ENCODE peak calls at places on chromosomes 5 and 9, in eight cellular contexts. One of them, this sample, is unnamed.

GRCh38 chr5:6142353-6142752 is 236.0 kb downstream of the MED10 start:
- DNase-seq in CD8-positive, alpha-beta memory T cell: no peak
- DNase-seq in uterus: no peak
- DNase-seq in Caco-2: no peak
- DNase-seq in heart right ventricle: no peak
- DNase-seq in AG04449: no peak
- DNase-seq in IMR-90: no peak
- DNase-seq in lower lobe of right lung: no peak
- DNase-seq in this sample: no peak

GRCh38 chr5:73213566-73213998 is 40.6 kb downstream of the TMEM174 start:
- DNase-seq in CD8-positive, alpha-beta memory T cell: no peak
- DNase-seq in uterus: no peak
- DNase-seq in Caco-2: no peak
- DNase-seq in heart right ventricle: no peak
- DNase-seq in AG04449: peak
- DNase-seq in IMR-90: peak
- DNase-seq in lower lobe of right lung: no peak
- DNase-seq in this sample: no peak

GRCh38 chr5:59034498-59035186 is 451.8 kb downstream of the RAB3C start:
- DNase-seq in CD8-positive, alpha-beta memory T cell: peak
- DNase-seq in uterus: no peak
- DNase-seq in Caco-2: no peak
- DNase-seq in heart right ventricle: no peak
- DNase-seq in AG04449: peak
- DNase-seq in IMR-90: peak
- DNase-seq in lower lobe of right lung: no peak
- DNase-seq in this sample: peak

GRCh38 chr5:580436-580835 is 31.7 kb upstream of the CEP72 start:
- DNase-seq in CD8-positive, alpha-beta memory T cell: no peak
- DNase-seq in uterus: no peak
- DNase-seq in Caco-2: no peak
- DNase-seq in heart right ventricle: no peak
- DNase-seq in AG04449: no peak
- DNase-seq in IMR-90: no peak
- DNase-seq in lower lobe of right lung: no peak
- DNase-seq in this sample: no peak

GRCh38 chr5:179215576-179215975 is 129.7 kb downstream of the ADAMTS2 start:
- DNase-seq in CD8-positive, alpha-beta memory T cell: no peak
- DNase-seq in uterus: no peak
- DNase-seq in Caco-2: no peak
- DNase-seq in heart right ventricle: no peak
- DNase-seq in AG04449: no peak
- DNase-seq in IMR-90: peak
- DNase-seq in lower lobe of right lung: no peak
- DNase-seq in this sample: no peak

GRCh38 chr5:119551819-119552218 is 77.5 kb upstream of the FAM170A start:
- DNase-seq in CD8-positive, alpha-beta memory T cell: no peak
- DNase-seq in uterus: no peak
- DNase-seq in Caco-2: no peak
- DNase-seq in heart right ventricle: no peak
- DNase-seq in AG04449: no peak
- DNase-seq in IMR-90: no peak
- DNase-seq in lower lobe of right lung: no peak
- DNase-seq in this sample: no peak

GRCh38 chr5:53373420-53374188 is 106.8 kb upstream of the FST start:
- DNase-seq in CD8-positive, alpha-beta memory T cell: no peak
- DNase-seq in uterus: no peak
- DNase-seq in Caco-2: no peak
- DNase-seq in heart right ventricle: no peak
- DNase-seq in AG04449: no peak
- DNase-seq in IMR-90: peak
- DNase-seq in lower lobe of right lung: no peak
- DNase-seq in this sample: no peak

GRCh38 chr9:97237951-97238851 is 69.3 kb upstream of the CCDC180 start:
- DNase-seq in CD8-positive, alpha-beta memory T cell: peak
- DNase-seq in uterus: peak
- DNase-seq in Caco-2: peak
- DNase-seq in heart right ventricle: peak
- DNase-seq in AG04449: no peak
- DNase-seq in IMR-90: peak
- DNase-seq in lower lobe of right lung: peak
- DNase-seq in this sample: peak

GRCh38 chr5:68862560-68862959 is 231.3 kb upstream of the SLC30A5 start:
- DNase-seq in CD8-positive, alpha-beta memory T cell: no peak
- DNase-seq in uterus: no peak
- DNase-seq in Caco-2: no peak
- DNase-seq in heart right ventricle: no peak
- DNase-seq in AG04449: no peak
- DNase-seq in IMR-90: no peak
- DNase-seq in lower lobe of right lung: no peak
- DNase-seq in this sample: no peak

GRCh38 chr5:139848508-139849100 is 53.0 kb downstream of the PSD2 start:
- DNase-seq in CD8-positive, alpha-beta memory T cell: peak
- DNase-seq in uterus: peak
- DNase-seq in Caco-2: no peak
- DNase-seq in heart right ventricle: peak
- DNase-seq in AG04449: no peak
- DNase-seq in IMR-90: no peak
- DNase-seq in lower lobe of right lung: no peak
- DNase-seq in this sample: no peak

GRCh38 chr5:115841382-115842088 is at the start of the genes AP3S1 and ATG12:
- DNase-seq in CD8-positive, alpha-beta memory T cell: peak
- DNase-seq in uterus: peak
- DNase-seq in Caco-2: peak
- DNase-seq in heart right ventricle: peak
- DNase-seq in AG04449: peak
- DNase-seq in IMR-90: peak
- DNase-seq in lower lobe of right lung: peak
- DNase-seq in this sample: peak

GRCh38 chr5:140696891-140697492 is 3.3 kb upstream of the ZMAT2 start:
- DNase-seq in CD8-positive, alpha-beta memory T cell: no peak
- DNase-seq in uterus: no peak
- DNase-seq in Caco-2: no peak
- DNase-seq in heart right ventricle: no peak
- DNase-seq in AG04449: no peak
- DNase-seq in IMR-90: no peak
- DNase-seq in lower lobe of right lung: no peak
- DNase-seq in this sample: no peak

GRCh38 chr9:38127271-38127839 is 58.3 kb upstream of the SHB start:
- DNase-seq in CD8-positive, alpha-beta memory T cell: no peak
- DNase-seq in uterus: no peak
- DNase-seq in Caco-2: peak
- DNase-seq in heart right ventricle: no peak
- DNase-seq in AG04449: no peak
- DNase-seq in IMR-90: peak
- DNase-seq in lower lobe of right lung: no peak
- DNase-seq in this sample: no peak

GRCh38 chr5:13957032-13957645 is 12.7 kb upstream of the DNAH5 start:
- DNase-seq in CD8-positive, alpha-beta memory T cell: no peak
- DNase-seq in uterus: no peak
- DNase-seq in Caco-2: no peak
- DNase-seq in heart right ventricle: no peak
- DNase-seq in AG04449: no peak
- DNase-seq in IMR-90: peak
- DNase-seq in lower lobe of right lung: no peak
- DNase-seq in this sample: peak

GRCh38 chr5:149114403-149115312 is 26.6 kb upstream of the ABLIM3 start:
- DNase-seq in CD8-positive, alpha-beta memory T cell: peak
- DNase-seq in uterus: peak
- DNase-seq in Caco-2: peak
- DNase-seq in heart right ventricle: no peak
- DNase-seq in AG04449: peak
- DNase-seq in IMR-90: peak
- DNase-seq in lower lobe of right lung: no peak
- DNase-seq in this sample: peak

DNA sequence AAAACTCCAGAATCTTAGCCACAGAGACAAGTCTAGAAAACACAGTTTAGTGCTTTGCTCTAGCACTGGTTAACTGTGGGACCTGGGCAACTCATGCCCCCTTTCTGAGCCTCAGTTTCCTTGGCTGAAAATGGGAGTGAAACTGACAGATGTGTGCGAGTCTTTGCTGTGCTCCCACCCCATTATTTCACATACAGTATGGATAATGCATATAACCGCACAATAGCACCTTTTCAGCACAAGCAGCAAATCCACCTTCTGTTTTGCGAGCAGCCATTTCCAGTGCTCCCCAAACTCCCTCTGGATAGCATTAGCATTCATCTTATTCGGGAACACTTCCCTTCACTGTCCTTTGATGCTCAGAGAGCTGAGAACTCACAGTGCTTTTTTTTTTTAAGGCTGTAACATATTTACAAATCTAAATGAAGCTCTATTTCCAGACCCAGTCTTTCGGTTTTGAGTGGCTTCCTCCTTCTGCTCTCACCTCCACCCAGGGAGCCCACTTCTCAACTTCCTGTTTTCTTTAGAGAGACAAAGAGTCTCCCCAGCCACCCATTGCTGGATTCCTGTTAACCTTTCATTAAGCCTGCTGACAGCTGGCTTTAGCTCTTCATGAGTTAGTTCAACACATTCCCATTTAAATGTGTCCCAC is 49.2 kb downstream of the TIMD4 start:
- DNase-seq in CD8-positive, alpha-beta memory T cell: no peak
- DNase-seq in uterus: no peak
- DNase-seq in Caco-2: no peak
- DNase-seq in heart right ventricle: no peak
- DNase-seq in AG04449: no peak
- DNase-seq in IMR-90: no peak
- DNase-seq in lower lobe of right lung: no peak
- DNase-seq in this sample: no peak
- H3K4me3 ChIP-seq in CD8-positive, alpha-beta memory T cell: peak
- H3K4me3 ChIP-seq in uterus: no peak
- H3K4me3 ChIP-seq in Caco-2: no peak
- H3K4me3 ChIP-seq in heart right ventricle: no peak
- H3K4me3 ChIP-seq in AG04449: no peak
- H3K4me3 ChIP-seq in IMR-90: no peak
- H3K4me3 ChIP-seq in lower lobe of right lung: no peak
- H3K4me3 ChIP-seq in this sample: no peak

DNA sequence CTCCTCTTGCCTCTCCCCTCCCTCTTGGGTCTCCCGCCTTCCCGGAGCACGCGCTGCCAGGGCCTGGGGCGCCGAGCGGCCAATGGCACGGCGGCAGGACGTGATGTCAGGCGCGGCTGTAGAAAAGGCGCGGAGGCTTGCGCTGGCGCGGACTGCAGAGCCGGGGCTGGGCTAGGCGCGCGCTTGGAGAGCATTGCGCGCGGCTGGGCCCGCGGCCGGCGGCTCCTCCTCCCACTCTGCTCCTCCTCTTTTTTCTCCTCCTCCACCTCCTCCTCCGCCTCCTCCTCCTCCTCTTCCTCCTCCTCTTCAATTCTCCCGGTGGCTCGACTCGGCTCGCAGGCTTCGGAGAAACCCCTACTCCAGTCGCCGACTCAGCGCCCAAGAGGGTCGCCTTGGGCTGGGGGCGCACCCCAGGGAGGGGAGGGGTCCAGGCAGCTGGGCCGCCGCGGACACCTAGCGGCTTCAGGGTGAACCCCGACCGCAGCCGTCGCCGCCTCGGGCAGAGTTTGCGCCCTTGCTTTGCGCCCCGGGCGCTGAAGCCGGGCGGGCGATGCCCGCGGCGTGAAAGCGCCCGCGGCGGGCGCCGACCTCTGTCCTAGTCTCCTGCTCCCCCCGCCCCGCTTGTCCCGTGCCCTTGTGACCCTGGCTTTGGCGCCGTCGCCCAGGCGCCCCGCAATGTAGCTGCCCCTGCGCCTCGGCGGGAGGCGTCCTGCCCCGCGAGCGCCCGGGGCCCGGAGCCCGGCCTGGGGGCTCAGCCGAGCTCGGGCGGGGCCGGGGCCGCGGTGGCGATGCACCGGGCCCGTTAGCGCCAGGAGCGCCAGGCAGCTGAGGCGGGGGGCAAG is at the start of gene LHX2:
- DNase-seq in CD8-positive, alpha-beta memory T cell: no peak
- DNase-seq in uterus: no peak
- DNase-seq in Caco-2: peak
- DNase-seq in heart right ventricle: peak
- DNase-seq in AG04449: peak
- DNase-seq in IMR-90: peak
- DNase-seq in lower lobe of right lung: no peak
- DNase-seq in this sample: no peak
- H3K4me3 ChIP-seq in CD8-positive, alpha-beta memory T cell: no peak
- H3K4me3 ChIP-seq in uterus: no peak
- H3K4me3 ChIP-seq in Caco-2: peak
- H3K4me3 ChIP-seq in heart right ventricle: peak
- H3K4me3 ChIP-seq in AG04449: peak
- H3K4me3 ChIP-seq in IMR-90: no peak
- H3K4me3 ChIP-seq in lower lobe of right lung: peak
- H3K4me3 ChIP-seq in this sample: peak

DNA sequence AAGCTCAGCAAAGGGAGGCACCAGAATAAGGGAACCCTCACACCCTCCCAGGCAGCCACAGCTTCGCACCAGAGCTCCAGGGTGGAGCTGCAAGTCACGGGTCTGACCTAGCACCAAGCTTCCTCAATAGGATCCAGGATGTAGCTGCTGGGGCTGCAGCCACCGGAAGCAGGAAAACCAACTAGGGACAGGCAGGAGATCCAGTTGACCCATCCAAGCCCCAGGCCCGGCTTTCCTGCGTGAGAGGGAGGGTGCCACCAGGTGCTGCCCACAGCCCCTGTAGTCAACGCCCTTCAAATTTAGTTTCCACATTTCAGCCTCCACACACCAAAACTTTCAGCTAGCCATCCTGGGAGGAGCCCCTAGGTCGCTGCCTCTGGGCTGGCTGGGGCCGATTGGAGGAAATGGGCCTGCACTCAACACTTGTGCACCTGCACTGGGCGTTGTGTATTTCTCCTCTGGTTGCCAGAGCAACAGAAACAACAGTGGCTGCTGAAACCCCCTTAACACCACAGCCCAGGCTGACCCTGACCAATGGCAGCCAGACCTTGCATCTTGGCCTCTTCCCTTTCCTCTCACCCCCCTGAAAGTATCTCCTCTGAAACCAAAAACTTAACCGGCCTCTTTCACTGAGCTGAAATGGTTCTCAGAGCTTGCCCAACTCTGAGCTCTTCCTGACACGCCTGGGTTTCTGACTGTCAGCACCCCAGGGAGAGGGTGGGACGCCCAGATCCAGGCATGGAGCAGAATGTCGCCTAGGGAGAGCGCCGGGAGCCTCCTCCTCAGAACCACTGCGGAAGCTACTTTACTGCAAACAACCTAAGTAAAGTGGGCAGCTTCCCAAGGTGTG is 226.5 kb upstream of the MAP3K1 start:
- DNase-seq in CD8-positive, alpha-beta memory T cell: peak
- DNase-seq in uterus: peak
- DNase-seq in Caco-2: no peak
- DNase-seq in heart right ventricle: peak
- DNase-seq in AG04449: no peak
- DNase-seq in IMR-90: no peak
- DNase-seq in lower lobe of right lung: peak
- DNase-seq in this sample: no peak
- H3K4me3 ChIP-seq in CD8-positive, alpha-beta memory T cell: peak
- H3K4me3 ChIP-seq in uterus: no peak
- H3K4me3 ChIP-seq in Caco-2: no peak
- H3K4me3 ChIP-seq in heart right ventricle: no peak
- H3K4me3 ChIP-seq in AG04449: no peak
- H3K4me3 ChIP-seq in IMR-90: no peak
- H3K4me3 ChIP-seq in lower lobe of right lung: no peak
- H3K4me3 ChIP-seq in this sample: no peak

DNA sequence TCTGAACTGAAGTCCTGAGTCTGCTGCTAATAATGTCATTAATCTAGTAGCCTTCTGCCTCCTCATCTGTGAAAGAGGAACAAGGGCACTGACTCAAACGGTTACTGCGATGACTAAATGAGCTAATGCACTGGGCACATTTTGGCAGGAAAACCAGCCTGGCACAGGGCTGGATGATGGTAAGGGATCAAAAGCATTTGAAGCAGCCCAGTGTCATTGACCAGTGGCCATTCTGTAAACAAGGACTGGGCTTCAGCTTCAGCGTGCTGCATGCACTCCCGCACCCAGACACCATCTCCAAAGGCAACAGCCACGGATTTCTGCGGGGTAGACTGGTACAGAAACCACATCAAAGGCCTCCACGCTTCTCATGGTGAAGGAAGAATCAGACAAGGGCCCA is 8.0 kb downstream of the GCNT4 start:
- DNase-seq in CD8-positive, alpha-beta memory T cell: no peak
- DNase-seq in uterus: no peak
- DNase-seq in Caco-2: no peak
- DNase-seq in heart right ventricle: no peak
- DNase-seq in AG04449: no peak
- DNase-seq in IMR-90: no peak
- DNase-seq in lower lobe of right lung: no peak
- DNase-seq in this sample: no peak
- H3K4me3 ChIP-seq in CD8-positive, alpha-beta memory T cell: no peak
- H3K4me3 ChIP-seq in uterus: no peak
- H3K4me3 ChIP-seq in Caco-2: no peak
- H3K4me3 ChIP-seq in heart right ventricle: no peak
- H3K4me3 ChIP-seq in AG04449: no peak
- H3K4me3 ChIP-seq in IMR-90: no peak
- H3K4me3 ChIP-seq in lower lobe of right lung: no peak
- H3K4me3 ChIP-seq in this sample: no peak